ENCODE peak calls at places on chromosomes 13 and 19, in four cellular contexts. H is SK-N-SH, Y is HepG2, O is K562. Q is an unnamed sample.

GRCh38 chr13:102847272-102848234 is 1.7 kb downstream of the ERCC5 start:
- DNase-seq in O (no peak), Y (no peak), H (peak; percentile 17), Q (no peak)

GRCh38 chr19:29978139-29978538 is 36.1 kb downstream of the URI1 start:
- DNase-seq in H (no peak), Y (no peak), O (no peak), Q (no peak)

GRCh38 chr13:40562975-40563349 is 103.5 kb downstream of the FOXO1 start:
- DNase-seq in Y (no peak), O (no peak), H (no peak), Q (no peak)

GRCh38 chr13:68047889-68048288 is 817.8 kb upstream of the PCDH9 start:
- DNase-seq in O (no peak), Y (no peak), H (no peak), Q (no peak)

GRCh38 chr19:34393629-34394028 is 10.6 kb upstream of the PDCD2L start:
- DNase-seq in H (no peak), Y (no peak), O (no peak), Q (no peak)

GRCh38 chr19:1606138-1606651 is 933 bp upstream of the UQCR11 start:
- DNase-seq in Y (no peak), O (peak; percentile 29), H (no peak), Q (no peak)

GRCh38 chr13:111418101-111418500 is 97.7 kb downstream of the TEX29 start:
- DNase-seq in H (no peak), O (no peak), Y (no peak), Q (no peak)

GRCh38 chr19:9205506-9206113 is 13.8 kb downstream of the OR7D4 start:
- DNase-seq in Y (peak; percentile 33), O (peak; percentile 53), H (peak; percentile 55), Q (no peak)

DNA sequence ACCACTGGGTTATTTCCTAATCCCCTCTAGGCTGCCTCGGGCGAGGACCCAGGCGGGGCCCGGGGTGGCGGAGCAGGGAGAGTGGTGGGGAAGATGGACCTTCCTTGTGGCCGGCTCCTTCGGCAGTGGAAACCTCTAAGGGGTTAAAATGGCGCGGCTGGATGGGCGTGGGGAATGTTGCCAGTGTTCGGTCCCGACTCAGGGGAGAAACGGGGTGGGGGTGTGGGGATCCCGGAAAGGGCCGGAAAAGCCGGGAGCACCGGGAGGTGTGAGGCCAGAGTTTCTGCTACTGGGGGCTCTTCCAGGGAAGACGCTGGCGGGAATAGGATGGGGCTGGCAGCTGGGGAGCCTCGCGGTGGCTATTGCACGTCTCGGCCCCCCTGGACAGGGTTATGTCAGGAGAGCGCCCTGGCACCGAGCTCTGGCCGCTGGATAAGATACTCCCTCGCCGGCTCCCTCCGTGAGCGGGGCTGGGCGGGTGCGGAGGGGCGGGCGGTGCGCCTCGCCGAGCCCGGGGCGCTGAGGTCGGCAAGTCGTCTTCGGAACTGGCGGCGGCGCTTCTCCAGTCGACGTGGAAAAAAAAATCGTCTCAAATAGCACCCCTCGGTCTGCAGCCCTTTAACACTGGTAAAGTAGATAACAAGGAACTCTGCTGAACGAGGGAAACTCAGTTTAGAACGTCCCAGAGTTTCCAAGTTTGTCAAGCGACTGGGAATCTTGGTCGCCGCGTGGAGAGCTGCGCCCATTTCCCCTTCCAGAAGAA is 114.9 kb downstream of the KCNRG start:
- DNase-seq in O (no peak), H (peak; percentile 77), Y (no peak), Q (no peak)
- TF ChIP-seq CHD2 in O (no peak), H (no peak), Y (no peak), Q (no peak)

DNA sequence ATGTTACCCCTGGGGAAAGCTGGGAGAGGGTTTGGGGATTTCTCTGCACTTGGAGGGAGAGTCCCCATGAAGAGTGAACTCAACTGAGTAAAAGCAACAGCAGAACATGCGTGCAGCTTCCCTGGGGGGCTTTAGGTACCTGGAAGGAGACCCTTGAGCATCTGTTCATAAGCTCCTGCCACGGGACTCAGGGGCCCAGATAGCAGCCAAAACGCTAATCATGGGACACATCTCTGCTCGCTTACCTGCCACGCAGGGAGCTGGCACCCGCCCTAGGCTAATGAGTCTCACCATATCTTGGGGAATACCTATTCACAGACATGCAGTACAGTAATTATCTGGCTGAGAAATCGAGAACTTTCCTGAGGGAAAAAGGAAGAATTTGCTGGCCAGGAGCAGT is 33.9 kb downstream of the PDCD5 start:
- DNase-seq in Y (no peak), O (no peak), H (no peak), Q (no peak)
- TF ChIP-seq CHD2 in Y (no peak), O (no peak), H (no peak), Q (no peak)

GRCh38 chr13:98959299-98959698 is 18.6 kb downstream of the DOCK9 start:
- DNase-seq in Y (no peak), O (no peak), H (no peak), Q (no peak)
- TF ChIP-seq CHD2 in Y (no peak), O (no peak), H (no peak), Q (no peak)

GRCh38 chr13:37069597-37070103 is 10.2 kb upstream of the SUPT20H start:
- DNase-seq in O (no peak), Y (no peak), H (peak; percentile 19), Q (no peak)
- TF ChIP-seq CHD2 in O (no peak), Y (no peak), H (no peak), Q (no peak)

GRCh38 chr13:108926848-108927247 is 297.4 kb downstream of the MYO16 start:
- DNase-seq in Y (no peak), O (no peak), H (no peak), Q (no peak)

GRCh38 chr13:108933061-108933460 is 303.6 kb downstream of the MYO16 start:
- DNase-seq in H (no peak), O (no peak), Y (no peak), Q (no peak)

GRCh38 chr13:108932206-108932605 is 302.8 kb downstream of the MYO16 start:
- DNase-seq in Y (no peak), O (no peak), H (no peak), Q (no peak)

GRCh38 chr13:108927615-108928014 is 298.2 kb downstream of the MYO16 start:
- DNase-seq in Y (no peak), H (no peak), O (no peak), Q (no peak)

GRCh38 chr13:108929532-108929931 is 300.1 kb downstream of the MYO16 start:
- DNase-seq in H (no peak), O (no peak), Y (no peak), Q (no peak)
- TF ChIP-seq CHD2 in H (no peak), O (no peak), Y (no peak), Q (no peak)

DNA sequence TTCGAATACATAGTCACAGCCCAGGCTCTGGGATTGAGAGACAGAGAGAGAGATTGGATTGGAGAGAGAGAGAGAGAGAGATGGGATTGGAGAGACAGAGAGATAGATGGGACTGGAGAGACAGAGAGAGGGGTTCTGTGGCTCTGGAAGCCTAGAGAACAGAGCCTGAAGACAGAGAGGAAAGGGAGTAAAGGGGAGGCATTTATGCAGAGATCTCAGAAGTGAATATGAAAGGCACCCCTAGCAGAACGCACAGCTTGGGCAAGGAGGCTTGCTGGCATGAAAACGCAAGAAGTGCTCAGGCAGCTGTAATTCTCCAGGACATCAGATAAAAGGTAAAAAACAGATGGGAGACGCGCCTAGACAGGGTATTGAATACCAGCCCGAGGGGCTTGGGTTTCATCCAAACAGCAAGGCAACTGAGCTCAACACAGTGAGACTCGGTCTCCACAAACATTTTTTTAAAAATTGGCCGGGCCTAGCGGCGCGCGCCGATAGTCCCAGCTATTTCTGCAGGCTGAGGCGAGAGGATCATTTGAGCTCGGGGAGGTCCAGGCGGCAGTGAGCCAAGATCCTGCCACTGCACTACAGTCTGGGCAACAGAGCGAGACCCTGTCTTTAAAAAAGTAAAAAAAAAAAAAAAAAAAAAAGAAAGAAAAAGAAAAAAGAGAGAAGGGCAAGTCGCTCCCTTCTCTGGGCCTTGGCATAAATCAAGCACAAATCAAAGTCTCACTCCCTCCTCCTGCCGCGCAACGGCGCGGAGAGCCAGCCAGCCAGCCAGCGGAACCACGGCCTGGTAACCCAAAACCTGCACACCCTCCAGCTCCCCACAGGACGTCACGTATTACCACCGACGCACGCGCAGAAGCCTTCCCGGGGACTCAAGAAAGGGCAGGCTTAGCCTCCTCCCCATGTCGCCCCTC is 769 bp upstream of the PPP2R1A start:
- DNase-seq in O (no peak), Y (no peak), H (peak; percentile 59), Q (no peak)
- TF ChIP-seq CHD2 in O (no peak), Y (no peak), H (no peak), Q (no peak)

GRCh38 chr19:10981496-10981895 is 20.7 kb downstream of the SMARCA4 start:
- DNase-seq in O (no peak), Y (no peak), H (no peak), Q (no peak)
- TF ChIP-seq CHD2 in O (no peak), Y (no peak), H (no peak), Q (no peak)

Q was measured in GM12878.